ENCODE peak calls at places on chromosomes 3 and 15, in seven cellular contexts. One of them, this sample, is unnamed.

GRCh38 chr3:157502916-157503620 is at the start of gene VEPH1:
- DNase-seq in endothelial cell: no peak
- DNase-seq in natural killer cell: no peak
- DNase-seq in CD4-positive, alpha-beta T cell: no peak
- DNase-seq in HFFc6: peak
- DNase-seq in GM06990: no peak
- DNase-seq in stomach: no peak
- DNase-seq in this sample: no peak

GRCh38 chr15:43105077-43105769 is 615 bp downstream of the UBR1 start:
- DNase-seq in endothelial cell: peak
- DNase-seq in natural killer cell: peak
- DNase-seq in CD4-positive, alpha-beta T cell: no peak
- DNase-seq in HFFc6: no peak
- DNase-seq in GM06990: peak
- DNase-seq in stomach: peak
- DNase-seq in this sample: no peak

GRCh38 chr3:188126931-188127330 is 27.0 kb upstream of the LPP start:
- DNase-seq in endothelial cell: no peak
- DNase-seq in natural killer cell: no peak
- DNase-seq in CD4-positive, alpha-beta T cell: no peak
- DNase-seq in HFFc6: no peak
- DNase-seq in GM06990: no peak
- DNase-seq in stomach: no peak
- DNase-seq in this sample: no peak

GRCh38 chr3:76097588-76097975 is 312.2 kb upstream of the ZNF717 start:
- DNase-seq in endothelial cell: no peak
- DNase-seq in natural killer cell: no peak
- DNase-seq in CD4-positive, alpha-beta T cell: no peak
- DNase-seq in HFFc6: no peak
- DNase-seq in GM06990: no peak
- DNase-seq in stomach: no peak
- DNase-seq in this sample: no peak

GRCh38 chr3:184429786-184430185 is 49.9 kb downstream of the CHRD start:
- DNase-seq in endothelial cell: no peak
- DNase-seq in natural killer cell: no peak
- DNase-seq in CD4-positive, alpha-beta T cell: no peak
- DNase-seq in HFFc6: no peak
- DNase-seq in GM06990: no peak
- DNase-seq in stomach: no peak
- DNase-seq in this sample: no peak

GRCh38 chr3:124886168-124887051 is 755 bp downstream of the ITGB5 start:
- DNase-seq in endothelial cell: peak
- DNase-seq in natural killer cell: no peak
- DNase-seq in CD4-positive, alpha-beta T cell: no peak
- DNase-seq in HFFc6: peak
- DNase-seq in GM06990: peak
- DNase-seq in stomach: peak
- DNase-seq in this sample: peak

GRCh38 chr3:39185959-39186691 is 6.3 kb downstream of the XIRP1 start:
- DNase-seq in endothelial cell: no peak
- DNase-seq in natural killer cell: no peak
- DNase-seq in CD4-positive, alpha-beta T cell: no peak
- DNase-seq in HFFc6: no peak
- DNase-seq in GM06990: no peak
- DNase-seq in stomach: no peak
- DNase-seq in this sample: no peak

GRCh38 chr3:183698760-183699159 is 1.2 kb downstream of the YEATS2 start:
- DNase-seq in endothelial cell: peak
- DNase-seq in natural killer cell: no peak
- DNase-seq in CD4-positive, alpha-beta T cell: no peak
- DNase-seq in HFFc6: peak
- DNase-seq in GM06990: no peak
- DNase-seq in stomach: no peak
- DNase-seq in this sample: no peak

GRCh38 chr3:186287723-186288122 is 74.3 kb downstream of the DGKG start:
- DNase-seq in endothelial cell: no peak
- DNase-seq in natural killer cell: no peak
- DNase-seq in CD4-positive, alpha-beta T cell: no peak
- DNase-seq in HFFc6: peak
- DNase-seq in GM06990: no peak
- DNase-seq in stomach: no peak
- DNase-seq in this sample: no peak

GRCh38 chr3:186705882-186706780 is 11.0 kb upstream of the KNG1 start:
- DNase-seq in endothelial cell: no peak
- DNase-seq in natural killer cell: peak
- DNase-seq in CD4-positive, alpha-beta T cell: no peak
- DNase-seq in HFFc6: no peak
- DNase-seq in GM06990: no peak
- DNase-seq in stomach: no peak
- DNase-seq in this sample: no peak

GRCh38 chr3:42120866-42121265 is 29.7 kb downstream of the TRAK1 start:
- DNase-seq in endothelial cell: no peak
- DNase-seq in natural killer cell: no peak
- DNase-seq in CD4-positive, alpha-beta T cell: peak
- DNase-seq in HFFc6: no peak
- DNase-seq in GM06990: no peak
- DNase-seq in stomach: no peak
- DNase-seq in this sample: no peak

GRCh38 chr15:93173369-93173768 is 84.4 kb upstream of the RGMA start:
- DNase-seq in endothelial cell: no peak
- DNase-seq in natural killer cell: no peak
- DNase-seq in CD4-positive, alpha-beta T cell: no peak
- DNase-seq in HFFc6: peak
- DNase-seq in GM06990: no peak
- DNase-seq in stomach: no peak
- DNase-seq in this sample: no peak

GRCh38 chr3:64053581-64053980 is 30.3 kb upstream of the PSMD6 start:
- DNase-seq in endothelial cell: peak
- DNase-seq in natural killer cell: no peak
- DNase-seq in CD4-positive, alpha-beta T cell: no peak
- DNase-seq in HFFc6: no peak
- DNase-seq in GM06990: no peak
- DNase-seq in stomach: no peak
- DNase-seq in this sample: no peak

GRCh38 chr15:56732135-56732880 is 1.0 kb downstream of the ZNF280D start:
- DNase-seq in endothelial cell: peak
- DNase-seq in natural killer cell: no peak
- DNase-seq in CD4-positive, alpha-beta T cell: no peak
- DNase-seq in HFFc6: peak
- DNase-seq in GM06990: peak
- DNase-seq in stomach: no peak
- DNase-seq in this sample: no peak

GRCh38 chr15:60494108-60494507 is 15.2 kb upstream of the ICE2 start:
- DNase-seq in endothelial cell: no peak
- DNase-seq in natural killer cell: no peak
- DNase-seq in CD4-positive, alpha-beta T cell: no peak
- DNase-seq in HFFc6: no peak
- DNase-seq in GM06990: no peak
- DNase-seq in stomach: no peak
- DNase-seq in this sample: no peak

GRCh38 chr3:39038165-39038564 is 13.6 kb downstream of the SCN11A start:
- DNase-seq in endothelial cell: no peak
- DNase-seq in natural killer cell: no peak
- DNase-seq in CD4-positive, alpha-beta T cell: no peak
- DNase-seq in HFFc6: peak
- DNase-seq in GM06990: no peak
- DNase-seq in stomach: no peak
- DNase-seq in this sample: no peak

GRCh38 chr15:31977812-31978662 is 52.3 kb upstream of the CHRNA7 start:
- DNase-seq in endothelial cell: peak
- DNase-seq in natural killer cell: peak
- DNase-seq in CD4-positive, alpha-beta T cell: peak
- DNase-seq in HFFc6: peak
- DNase-seq in GM06990: peak
- DNase-seq in stomach: peak
- DNase-seq in this sample: peak

GRCh38 chr15:76968310-76968709 is 26.6 kb upstream of the PSTPIP1 start:
- DNase-seq in endothelial cell: no peak
- DNase-seq in natural killer cell: no peak
- DNase-seq in CD4-positive, alpha-beta T cell: no peak
- DNase-seq in HFFc6: peak
- DNase-seq in GM06990: no peak
- DNase-seq in stomach: no peak
- DNase-seq in this sample: no peak

GRCh38 chr3:172047567-172048115 is 8.3 kb downstream of the FNDC3B start:
- DNase-seq in endothelial cell: no peak
- DNase-seq in natural killer cell: no peak
- DNase-seq in CD4-positive, alpha-beta T cell: no peak
- DNase-seq in HFFc6: no peak
- DNase-seq in GM06990: no peak
- DNase-seq in stomach: no peak
- DNase-seq in this sample: no peak

GRCh38 chr15:40891810-40892448 is 2.3 kb upstream of the VPS18 start:
- DNase-seq in endothelial cell: peak
- DNase-seq in natural killer cell: no peak
- DNase-seq in CD4-positive, alpha-beta T cell: no peak
- DNase-seq in HFFc6: peak
- DNase-seq in GM06990: no peak
- DNase-seq in stomach: peak
- DNase-seq in this sample: no peak

GRCh38 chr15:40892449-40893012 is 1.7 kb upstream of the VPS18 start:
- DNase-seq in endothelial cell: no peak
- DNase-seq in natural killer cell: no peak
- DNase-seq in CD4-positive, alpha-beta T cell: no peak
- DNase-seq in HFFc6: no peak
- DNase-seq in GM06990: no peak
- DNase-seq in stomach: no peak
- DNase-seq in this sample: no peak

GRCh38 chr15:40893733-40894688 is at the start of gene VPS18:
- DNase-seq in endothelial cell: peak
- DNase-seq in natural killer cell: peak
- DNase-seq in CD4-positive, alpha-beta T cell: peak
- DNase-seq in HFFc6: peak
- DNase-seq in GM06990: peak
- DNase-seq in stomach: peak
- DNase-seq in this sample: peak

GRCh38 chr15:40893019-40893723 is 1.1 kb upstream of the VPS18 start:
- DNase-seq in endothelial cell: no peak
- DNase-seq in natural killer cell: no peak
- DNase-seq in CD4-positive, alpha-beta T cell: no peak
- DNase-seq in HFFc6: no peak
- DNase-seq in GM06990: no peak
- DNase-seq in stomach: no peak
- DNase-seq in this sample: no peak

GRCh38 chr15:40894689-40895308 is 549 bp downstream of the VPS18 start:
- DNase-seq in endothelial cell: peak
- DNase-seq in natural killer cell: peak
- DNase-seq in CD4-positive, alpha-beta T cell: peak
- DNase-seq in HFFc6: peak
- DNase-seq in GM06990: peak
- DNase-seq in stomach: peak
- DNase-seq in this sample: peak
- TF ChIP-seq CTCF in endothelial cell: no peak
- TF ChIP-seq CTCF in natural killer cell: no peak
- TF ChIP-seq CTCF in CD4-positive, alpha-beta T cell: peak
- TF ChIP-seq CTCF in HFFc6: peak
- TF ChIP-seq CTCF in GM06990: peak
- TF ChIP-seq CTCF in stomach: no peak
- TF ChIP-seq CTCF in this sample: peak

GRCh38 chr3:104275199-104275598 is 1091.5 kb upstream of the ALCAM start:
- DNase-seq in endothelial cell: no peak
- DNase-seq in natural killer cell: no peak
- DNase-seq in CD4-positive, alpha-beta T cell: no peak
- DNase-seq in HFFc6: no peak
- DNase-seq in GM06990: no peak
- DNase-seq in stomach: no peak
- DNase-seq in this sample: no peak

GRCh38 chr3:104273046-104273649 is 1093.6 kb upstream of the ALCAM start:
- DNase-seq in endothelial cell: no peak
- DNase-seq in natural killer cell: no peak
- DNase-seq in CD4-positive, alpha-beta T cell: no peak
- DNase-seq in HFFc6: peak
- DNase-seq in GM06990: no peak
- DNase-seq in stomach: no peak
- DNase-seq in this sample: no peak

DNA sequence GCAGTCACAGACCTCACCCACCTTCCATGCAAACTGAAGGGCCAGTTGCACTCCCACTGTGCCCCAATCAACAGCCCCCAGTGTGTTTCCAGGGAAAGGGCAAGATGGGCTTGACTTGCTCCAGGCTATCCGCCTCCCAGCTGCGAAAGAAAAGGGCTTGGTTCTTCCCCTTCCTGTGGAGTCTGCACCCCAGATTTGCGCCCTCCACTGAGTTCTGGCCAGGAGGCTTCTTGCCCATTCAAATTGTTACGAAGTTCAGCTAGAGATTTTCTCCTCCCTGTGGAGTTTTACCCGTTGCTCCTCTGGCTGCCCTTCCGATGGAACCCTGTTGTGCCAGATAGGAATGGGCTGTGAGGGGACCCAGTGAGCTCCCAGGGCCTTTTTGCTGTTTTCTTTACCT is 1096.9 kb upstream of the ALCAM start:
- DNase-seq in endothelial cell: no peak
- DNase-seq in natural killer cell: no peak
- DNase-seq in CD4-positive, alpha-beta T cell: no peak
- DNase-seq in HFFc6: no peak
- DNase-seq in GM06990: no peak
- DNase-seq in stomach: no peak
- DNase-seq in this sample: no peak
- TF ChIP-seq CTCF in endothelial cell: no peak
- TF ChIP-seq CTCF in natural killer cell: no peak
- TF ChIP-seq CTCF in CD4-positive, alpha-beta T cell: no peak
- TF ChIP-seq CTCF in HFFc6: no peak
- TF ChIP-seq CTCF in GM06990: no peak
- TF ChIP-seq CTCF in stomach: no peak
- TF ChIP-seq CTCF in this sample: no peak

DNA sequence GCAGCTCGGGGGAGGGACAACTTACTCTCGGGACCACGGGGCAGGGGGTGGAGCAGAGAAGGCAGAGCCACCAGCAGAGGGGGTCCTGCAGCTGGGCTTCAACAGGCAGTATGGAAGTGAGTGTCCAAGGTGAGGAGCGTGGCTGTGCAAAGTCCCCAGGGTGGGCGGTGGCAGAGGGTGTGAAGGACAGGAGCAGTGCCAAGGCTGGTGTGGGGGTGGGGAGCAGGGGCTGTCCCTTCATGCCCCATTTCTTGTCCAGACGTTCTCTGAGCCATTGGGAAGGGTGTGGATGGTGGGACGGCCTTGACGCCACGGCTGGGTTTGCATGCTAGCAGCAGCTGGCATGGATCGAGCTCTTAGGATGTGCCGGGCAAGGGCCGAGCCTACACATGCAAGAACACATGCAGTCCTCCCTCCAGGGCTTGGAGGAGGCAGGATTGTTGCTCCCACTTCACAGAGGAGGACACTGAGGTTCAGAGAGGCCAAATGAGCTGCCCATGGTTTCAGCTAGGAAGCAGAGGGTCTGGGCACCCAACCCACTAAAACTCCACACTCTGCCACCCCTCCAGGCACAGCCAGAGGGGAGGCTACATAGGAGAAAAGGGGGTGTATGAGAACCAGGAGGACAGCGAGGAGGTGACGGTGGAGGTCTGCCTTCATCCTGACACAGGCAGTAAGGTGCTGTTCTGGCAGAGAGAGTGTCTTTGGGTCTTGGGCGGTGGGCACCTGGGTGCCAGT is 93.6 kb downstream of the TBC1D2B start:
- DNase-seq in endothelial cell: peak
- DNase-seq in natural killer cell: no peak
- DNase-seq in CD4-positive, alpha-beta T cell: peak
- DNase-seq in HFFc6: no peak
- DNase-seq in GM06990: no peak
- DNase-seq in stomach: no peak
- DNase-seq in this sample: no peak
- TF ChIP-seq CTCF in endothelial cell: peak
- TF ChIP-seq CTCF in natural killer cell: no peak
- TF ChIP-seq CTCF in CD4-positive, alpha-beta T cell: no peak
- TF ChIP-seq CTCF in HFFc6: peak
- TF ChIP-seq CTCF in GM06990: no peak
- TF ChIP-seq CTCF in stomach: no peak
- TF ChIP-seq CTCF in this sample: no peak

GRCh38 chr3:136949708-136950107 is 8.1 kb upstream of the IL20RB start:
- DNase-seq in endothelial cell: no peak
- DNase-seq in natural killer cell: no peak
- DNase-seq in CD4-positive, alpha-beta T cell: no peak
- DNase-seq in HFFc6: no peak
- DNase-seq in GM06990: no peak
- DNase-seq in stomach: no peak
- DNase-seq in this sample: no peak
- TF ChIP-seq CTCF in endothelial cell: no peak
- TF ChIP-seq CTCF in natural killer cell: peak
- TF ChIP-seq CTCF in CD4-positive, alpha-beta T cell: no peak
- TF ChIP-seq CTCF in HFFc6: peak
- TF ChIP-seq CTCF in GM06990: peak
- TF ChIP-seq CTCF in stomach: no peak
- TF ChIP-seq CTCF in this sample: no peak

This sample was measured in progenitor cell of endocrine pancreas.